ENCODE peak calls at places on chromosomes 4 and X, in four cellular contexts. W is lower leg skin, Q is tibial nerve, B is IMR-90. U is an unnamed sample.

GRCh38 chrX:48937065-48937907 is 18.5 kb upstream of the PIM2 start:
- DNase-seq in W (peak; percentile 91), B (no peak), Q (peak; percentile 18), U (peak; percentile 89)

GRCh38 chr4:10529256-10529890 is 72.1 kb upstream of the ZNF518B start:
- DNase-seq in Q (no peak), B (no peak), W (no peak), U (peak; percentile 30)

GRCh38 chr4:146333187-146333894 is 119.0 kb downstream of the REELD1 start:
- DNase-seq in B (peak; percentile 68), Q (no peak), W (no peak), U (peak; percentile 72)

GRCh38 chrX:115949900-115950822 is 220.4 kb upstream of the AGTR2 start:
- DNase-seq in W (no peak), Q (no peak), B (no peak), U (no peak)

GRCh38 chr4:87011340-87012034 is 76.7 kb downstream of the AFF1 start:
- DNase-seq in Q (no peak), W (no peak), B (peak; percentile 89), U (peak; percentile 94)

GRCh38 chrX:6021316-6022091 is 207.2 kb downstream of the NLGN4X start:
- DNase-seq in W (no peak), Q (peak; percentile 35), B (peak; percentile 0), U (peak; percentile 11)

GRCh38 chrX:140509468-140510305 is 4.8 kb upstream of the SOX3 start:
- DNase-seq in Q (no peak), W (no peak), B (no peak), U (no peak)

GRCh38 chr4:185999207-185999606 is 69.7 kb upstream of the TLR3 start:
- DNase-seq in Q (no peak), W (no peak), B (no peak), U (peak; percentile 28)

GRCh38 chrX:154444001-154444754 is at the start of gene FAM50A:
- DNase-seq in Q (peak; percentile 67), W (peak; percentile 96), B (peak; percentile 42), U (peak; percentile 52)

GRCh38 chrX:10106801-10107200 is 50.0 kb upstream of the CLCN4 start:
- DNase-seq in B (no peak), W (no peak), Q (no peak), U (peak; percentile 26)

GRCh38 chrX:78329486-78329885 is 2.1 kb upstream of the CYSLTR1 start:
- DNase-seq in B (no peak), W (no peak), Q (no peak), U (no peak)

GRCh38 chr4:3714642-3715001 is 51.6 kb upstream of the ADRA2C start:
- DNase-seq in Q (no peak), W (no peak), B (no peak), U (no peak)

GRCh38 chr4:59818656-59819055 is 1381.5 kb upstream of the ADGRL3 start:
- DNase-seq in W (no peak), Q (no peak), B (no peak), U (no peak)

GRCh38 chr4:94804613-94805012 is 46.9 kb downstream of the BMPR1B start:
- DNase-seq in B (no peak), W (no peak), Q (no peak), U (no peak)

GRCh38 chr4:77777135-77777777 is 41.9 kb downstream of the CNOT6L start:
- DNase-seq in B (peak; percentile 9), W (no peak), Q (no peak), U (peak; percentile 47)

GRCh38 chrX:18674417-18674787 is 2.5 kb upstream of the RS1 start:
- DNase-seq in B (no peak), Q (no peak), W (peak; percentile 86), U (no peak)

GRCh38 chr4:54322817-54323417 is 93.8 kb downstream of the PDGFRA start:
- DNase-seq in W (no peak), Q (peak; percentile 73), B (peak; percentile 59), U (peak; percentile 80)
- H3K4me3 ChIP-seq in W (no peak overlapping the region), Q (no peak overlapping the region), B (no peak overlapping the region), U (no peak overlapping the region)

GRCh38 chr4:189917161-189917891 is 23.3 kb upstream of the FRG1 start:
- DNase-seq in W (no peak), B (no peak), Q (no peak), U (no peak)

DNA sequence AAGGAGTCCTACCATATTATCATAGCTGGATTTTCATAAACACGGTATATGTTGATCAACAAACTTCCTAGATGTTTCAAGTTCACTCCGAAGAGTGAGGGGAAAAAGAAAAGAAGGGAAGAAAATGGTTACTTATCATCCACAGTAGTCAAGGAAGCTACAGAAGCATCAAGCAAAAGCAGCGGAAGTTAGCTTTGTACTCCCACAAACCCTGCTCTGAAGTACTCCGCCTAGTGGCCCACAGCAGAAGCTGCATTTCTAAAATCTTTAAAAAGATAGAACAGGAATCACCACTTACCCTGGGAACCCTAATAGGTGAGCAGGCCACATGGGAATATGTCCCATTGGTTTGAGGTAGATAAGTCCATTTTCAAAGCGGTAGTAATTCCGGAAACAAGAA is 28.5 kb upstream of the FRG1 start:
- DNase-seq in B (no peak), Q (no peak), W (no peak), U (no peak)
- TF ChIP-seq CTCF in B (peak; percentile 29), Q (no peak), W (no peak), U (peak; percentile 56)

GRCh38 chr4:44727471-44727870 is 1.1 kb upstream of the GNPDA2 start:
- DNase-seq in B (no peak), W (no peak), Q (no peak), U (no peak)
- H3K4me3 ChIP-seq in B (no peak overlapping the region), W (no peak overlapping the region), Q (no peak overlapping the region), U (no peak overlapping the region)

GRCh38 chr4:7464259-7464655 is 29.5 kb upstream of the PSAPL1 start:
- DNase-seq in W (no peak), Q (no peak), B (no peak), U (no peak)

GRCh38 chr4:7463584-7464258 is 29.0 kb upstream of the PSAPL1 start:
- DNase-seq in B (no peak), W (no peak), Q (peak; percentile 10), U (no peak)

GRCh38 chr4:7460591-7460990 is 25.9 kb upstream of the PSAPL1 start:
- DNase-seq in W (no peak), Q (peak; percentile 31), B (peak; percentile 7), U (peak; percentile 32)

GRCh38 chr4:7461171-7461570 is 26.4 kb upstream of the PSAPL1 start:
- DNase-seq in B (no peak), W (no peak), Q (no peak), U (no peak)

GRCh38 chr4:7462509-7462971 is 27.8 kb upstream of the PSAPL1 start:
- DNase-seq in B (peak; percentile 2), W (no peak), Q (peak; percentile 17), U (peak; percentile 23)
- TF ChIP-seq CTCF in B (peak; percentile 8), W (no peak), Q (no peak), U (peak; percentile 37)

DNA sequence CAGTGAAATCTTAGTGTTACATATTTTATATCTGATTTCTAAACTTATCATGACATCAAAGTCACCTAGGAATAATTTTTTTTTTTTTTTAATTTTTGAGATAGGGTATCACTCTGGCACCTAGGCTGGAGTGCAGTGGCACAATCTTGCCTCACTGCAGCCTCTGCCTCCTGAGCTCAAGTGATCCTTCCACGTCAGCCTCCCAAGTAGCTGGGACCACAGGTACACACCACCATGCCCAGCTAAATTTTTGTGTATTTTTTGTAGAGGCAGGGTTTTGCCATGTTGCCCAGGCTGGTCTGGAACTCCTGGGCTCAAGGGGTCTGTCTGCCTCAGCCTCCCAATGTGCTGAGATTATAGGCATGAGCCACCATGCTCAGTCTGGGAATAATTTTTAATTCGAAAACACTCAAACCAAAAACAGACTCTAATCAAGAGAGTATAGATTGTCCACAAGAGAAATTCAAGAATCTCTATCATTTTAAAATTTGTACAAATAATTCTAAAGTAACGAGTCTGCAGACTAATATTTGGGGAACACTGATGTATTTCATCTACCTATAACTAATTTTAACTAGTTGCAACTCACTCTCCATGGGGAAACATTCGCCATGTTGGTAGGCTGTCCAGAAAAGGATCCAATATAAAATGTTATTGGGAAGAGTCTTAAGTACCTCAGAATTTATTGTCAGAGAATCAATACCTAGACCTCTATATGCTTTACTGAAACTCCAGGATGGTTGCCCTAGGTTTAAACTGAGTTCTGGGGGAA is 3.4 kb downstream of the SLC7A11 start:
- DNase-seq in B (no peak), W (no peak), Q (no peak), U (no peak)
- H3K4me3 ChIP-seq in B (peak overlapping the region; percentile 75), W (no peak overlapping the region), Q (no peak overlapping the region), U (peak overlapping the region; percentile 69)

DNA sequence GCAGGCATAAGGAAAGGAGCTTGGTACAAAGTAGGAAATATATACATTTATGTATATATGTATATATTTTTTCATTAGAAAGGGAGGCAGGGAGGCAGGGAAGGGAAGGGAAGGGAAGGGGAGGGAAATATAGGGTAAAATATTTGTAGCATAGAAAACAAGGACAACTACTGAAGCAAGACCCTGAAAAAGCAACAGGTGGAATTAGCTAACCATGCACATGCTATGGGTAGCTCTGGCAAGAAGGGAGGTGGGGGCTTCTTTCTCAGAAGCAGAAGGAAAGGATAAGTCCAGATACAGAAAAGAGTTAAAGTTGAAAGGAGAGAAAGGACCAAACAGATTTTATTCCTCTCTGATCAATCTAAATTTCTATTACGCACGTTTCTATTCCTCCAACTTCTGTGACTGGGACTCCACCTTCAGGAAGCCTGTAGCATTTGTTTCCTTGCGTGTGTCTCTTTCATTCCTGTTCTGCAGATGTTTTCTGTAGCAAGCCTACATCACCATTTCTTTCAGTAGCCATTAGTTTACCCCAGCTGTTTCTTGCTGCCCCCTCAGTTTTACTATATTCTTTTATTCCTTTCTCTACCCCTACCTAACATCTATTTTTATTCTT is 82.9 kb downstream of the OR13H1 start:
- DNase-seq in W (no peak), B (no peak), Q (no peak), U (peak; percentile 0)
- TF ChIP-seq CTCF in W (no peak), B (no peak), Q (no peak), U (no peak)

U was measured in choroid plexus epithelial cell.